ENCODE peak calls at places on chromosomes 5 and 9, in four cellular contexts. One of them, this sample, is unnamed.

GRCh38 chr5:125411163-125412050 is 665.0 kb upstream of the ZNF608 start:
- DNase-seq in HEK293T: peak; percentile 17
- DNase-seq in T-helper 2 cell: no peak
- DNase-seq in left kidney: peak; percentile 64
- DNase-seq in this sample: no peak

GRCh38 chr9:6219981-6220380 is 4.4 kb downstream of the IL33 start:
- DNase-seq in HEK293T: no peak
- DNase-seq in T-helper 2 cell: no peak
- DNase-seq in left kidney: no peak
- DNase-seq in this sample: no peak

GRCh38 chr5:67289763-67290521 is 93.3 kb upstream of the CD180 start:
- DNase-seq in HEK293T: no peak
- DNase-seq in T-helper 2 cell: no peak
- DNase-seq in left kidney: no peak
- DNase-seq in this sample: no peak

GRCh38 chr9:137740311-137740710 is 121.5 kb downstream of the EHMT1 start:
- DNase-seq in HEK293T: peak; percentile 71
- DNase-seq in T-helper 2 cell: no peak
- DNase-seq in left kidney: peak; percentile 58
- DNase-seq in this sample: no peak

GRCh38 chr5:142976861-142977260 is 206.7 kb downstream of the ARHGAP26 start:
- DNase-seq in HEK293T: no peak
- DNase-seq in T-helper 2 cell: no peak
- DNase-seq in left kidney: no peak
- DNase-seq in this sample: no peak

GRCh38 chr9:87107072-87107471 is 159.8 kb upstream of the GAS1 start:
- DNase-seq in HEK293T: peak; percentile 19
- DNase-seq in T-helper 2 cell: no peak
- DNase-seq in left kidney: peak; percentile 70
- DNase-seq in this sample: no peak

GRCh38 chr5:103037673-103038455 is 82.1 kb downstream of the GIN1 start:
- DNase-seq in HEK293T: no peak
- DNase-seq in T-helper 2 cell: no peak
- DNase-seq in left kidney: no peak
- DNase-seq in this sample: no peak

GRCh38 chr5:14995229-14995628 is 123.7 kb upstream of the ANKH start:
- DNase-seq in HEK293T: no peak
- DNase-seq in T-helper 2 cell: no peak
- DNase-seq in left kidney: no peak
- DNase-seq in this sample: no peak

GRCh38 chr9:118128313-118128712 is 424.1 kb downstream of the TLR4 start:
- DNase-seq in HEK293T: no peak
- DNase-seq in T-helper 2 cell: no peak
- DNase-seq in left kidney: no peak
- DNase-seq in this sample: no peak

GRCh38 chr9:133844431-133844830 is 106.3 kb upstream of the SARDH start:
- DNase-seq in HEK293T: no peak
- DNase-seq in T-helper 2 cell: no peak
- DNase-seq in left kidney: no peak
- DNase-seq in this sample: no peak

GRCh38 chr9:119368179-119368578 is 1.1 kb downstream of the BRINP1 start:
- DNase-seq in HEK293T: no peak
- DNase-seq in T-helper 2 cell: no peak
- DNase-seq in left kidney: peak; percentile 40
- DNase-seq in this sample: no peak

GRCh38 chr5:157241483-157241882 is 24.4 kb upstream of the CYFIP2 start:
- DNase-seq in HEK293T: no peak
- DNase-seq in T-helper 2 cell: no peak
- DNase-seq in left kidney: no peak
- DNase-seq in this sample: no peak

GRCh38 chr5:171413153-171413910 is 6.1 kb upstream of the FGF18 start:
- DNase-seq in HEK293T: no peak
- DNase-seq in T-helper 2 cell: no peak
- DNase-seq in left kidney: no peak
- DNase-seq in this sample: no peak

This sample was measured in neural crest cell.